ENCODE peak calls at places on chromosomes 16 and 17, in six cellular contexts. X is fibroblast of pulmonary artery, P is heart left ventricle, N is testis, Q is uterus, O is right atrium auricular region. R is an unnamed sample.

GRCh38 chr16:85570735-85571562 is 42.2 kb upstream of the GSE1 start:
- DNase-seq in X (no peak), P (no peak), N (peak; percentile 75), Q (no peak), O (no peak), R (no peak)

GRCh38 chr17:48427598-48427997 is 2.4 kb downstream of the SKAP1 start:
- DNase-seq in X (no peak), P (no peak), N (no peak), Q (no peak), O (no peak), R (no peak)

GRCh38 chr17:70168979-70169706 is at the start of gene KCNJ2:
- DNase-seq in X (peak; percentile 61), P (peak; percentile 94), N (peak; percentile 87), Q (peak; percentile 55), O (peak; percentile 83), R (peak; percentile 4)

GRCh38 chr16:31072540-31073072 is 1.4 kb downstream of the ZNF668 start:
- DNase-seq in X (peak; percentile 45), P (no peak), N (no peak), Q (no peak), O (no peak), R (no peak)

GRCh38 chr17:76446449-76447231 is 6.3 kb downstream of the UBE2O start:
- DNase-seq in X (peak; percentile 83), P (no peak), N (no peak), Q (no peak), O (no peak), R (peak; percentile 58)

GRCh38 chr17:57350266-57350665 is 93.9 kb downstream of the MSI2 start:
- DNase-seq in X (no peak), P (no peak), N (peak; percentile 77), Q (no peak), O (peak; percentile 82), R (no peak)

GRCh38 chr17:78935419-78936323 is 10.5 kb upstream of the TIMP2 start:
- DNase-seq in X (peak; percentile 98), P (peak; percentile 80), N (peak; percentile 73), Q (peak; percentile 95), O (peak; percentile 94), R (peak; percentile 90)

GRCh38 chr17:27854163-27854562 is 39.0 kb downstream of the LYRM9 start:
- DNase-seq in X (no peak), P (no peak), N (no peak), Q (no peak), O (no peak), R (no peak)

GRCh38 chr17:52762794-52763167 is 604.3 kb upstream of the CA10 start:
- DNase-seq in X (no peak), P (no peak), N (no peak), Q (no peak), O (no peak), R (no peak)

GRCh38 chr17:30928584-30928983 is 6.8 kb downstream of the ADAP2 start:
- DNase-seq in X (no peak), P (no peak), N (no peak), Q (no peak), O (no peak), R (no peak)

GRCh38 chr16:71351558-71351901 is 7.0 kb upstream of the CALB2 start:
- DNase-seq in X (no peak), P (no peak), N (no peak), Q (no peak), O (no peak), R (no peak)

GRCh38 chr17:73516356-73516755 is 127.9 kb downstream of the SDK2 start:
- DNase-seq in X (no peak), P (no peak), N (no peak), Q (no peak), O (no peak), R (no peak)

GRCh38 chr17:72487731-72488325 is 367.0 kb downstream of the SOX9 start:
- DNase-seq in X (no peak), P (no peak), N (no peak), Q (no peak), O (no peak), R (no peak)

GRCh38 chr17:11628374-11628773 is 30.1 kb downstream of the DNAH9 start:
- DNase-seq in X (no peak), P (no peak), N (no peak), Q (no peak), O (no peak), R (no peak)

GRCh38 chr17:73166731-73167581 is 2.1 kb downstream of the SSTR2 start:
- DNase-seq in X (no peak), P (no peak), N (no peak), Q (no peak), O (no peak), R (no peak)

GRCh38 chr17:75238684-75239191 is 22.7 kb downstream of the GGA3 start:
- DNase-seq in X (peak; percentile 78), P (peak; percentile 79), N (peak; percentile 68), Q (peak; percentile 58), O (no peak), R (no peak)

GRCh38 chr17:76997981-76998531 is 129.9 kb downstream of the MGAT5B start:
- DNase-seq in X (no peak), P (no peak), N (no peak), Q (no peak), O (no peak), R (no peak)

GRCh38 chr17:71192848-71193247 is 928.0 kb upstream of the SOX9 start:
- DNase-seq in X (no peak), P (no peak), N (no peak), Q (no peak), O (no peak), R (no peak)

GRCh38 chr17:71187145-71187878 is 933.5 kb upstream of the SOX9 start:
- DNase-seq in X (no peak), P (no peak), N (no peak), Q (no peak), O (no peak), R (no peak)

GRCh38 chr17:71192039-71192555 is 928.7 kb upstream of the SOX9 start:
- DNase-seq in X (no peak), P (no peak), N (no peak), Q (no peak), O (no peak), R (no peak)

GRCh38 chr17:71188811-71189492 is 931.9 kb upstream of the SOX9 start:
- DNase-seq in X (peak; percentile 72), P (no peak), N (no peak), Q (no peak), O (no peak), R (peak; percentile 84)

DNA sequence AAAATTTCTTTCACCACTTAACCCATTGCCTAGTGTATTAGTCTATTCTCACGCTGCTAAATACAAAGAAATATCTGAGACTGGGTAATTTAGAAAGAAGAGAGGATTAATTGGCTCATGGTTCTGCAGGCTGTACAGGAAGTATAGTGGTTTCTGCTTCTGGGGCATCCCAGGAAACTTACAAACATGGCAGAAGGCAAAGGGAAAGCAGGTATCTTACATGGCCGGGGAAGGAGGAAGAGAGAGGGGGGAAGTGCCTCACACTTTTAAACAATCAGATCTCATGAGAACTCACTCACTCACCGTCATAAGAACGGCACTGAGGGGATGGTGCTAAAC is 931.4 kb upstream of the SOX9 start:
- DNase-seq in X (no peak), P (no peak), N (no peak), Q (no peak), O (no peak), R (no peak)
- H3K4me3 ChIP-seq in X (no peak overlapping the region), P (no peak overlapping the region), N (no peak overlapping the region), Q (no peak overlapping the region), O (no peak overlapping the region), R (no peak overlapping the region)

DNA sequence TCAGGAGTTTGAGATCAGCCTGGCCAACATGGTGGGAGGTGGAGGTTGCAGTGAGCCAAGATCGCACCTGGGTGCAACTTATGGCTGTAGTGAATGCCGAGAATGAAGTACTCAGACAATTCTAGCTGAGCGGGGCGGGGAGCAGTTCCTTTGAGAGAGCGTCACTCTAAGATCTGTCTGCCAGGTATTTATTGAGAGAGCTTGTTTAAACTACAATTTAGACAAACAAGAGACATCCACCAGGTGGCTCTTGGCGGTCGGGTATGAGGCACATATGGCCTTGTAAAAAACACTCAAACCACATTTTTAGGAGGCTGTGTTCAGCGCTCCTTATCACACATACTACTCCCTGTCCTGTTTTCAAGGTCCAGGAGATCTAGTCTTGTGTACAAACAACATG is 40.6 kb upstream of the CDH1 start:
- DNase-seq in X (no peak), P (no peak), N (no peak), Q (no peak), O (no peak), R (no peak)
- TF ChIP-seq CTCF in X (no peak), P (no peak), N (no peak), Q (no peak), O (no peak), R (no peak)

DNA sequence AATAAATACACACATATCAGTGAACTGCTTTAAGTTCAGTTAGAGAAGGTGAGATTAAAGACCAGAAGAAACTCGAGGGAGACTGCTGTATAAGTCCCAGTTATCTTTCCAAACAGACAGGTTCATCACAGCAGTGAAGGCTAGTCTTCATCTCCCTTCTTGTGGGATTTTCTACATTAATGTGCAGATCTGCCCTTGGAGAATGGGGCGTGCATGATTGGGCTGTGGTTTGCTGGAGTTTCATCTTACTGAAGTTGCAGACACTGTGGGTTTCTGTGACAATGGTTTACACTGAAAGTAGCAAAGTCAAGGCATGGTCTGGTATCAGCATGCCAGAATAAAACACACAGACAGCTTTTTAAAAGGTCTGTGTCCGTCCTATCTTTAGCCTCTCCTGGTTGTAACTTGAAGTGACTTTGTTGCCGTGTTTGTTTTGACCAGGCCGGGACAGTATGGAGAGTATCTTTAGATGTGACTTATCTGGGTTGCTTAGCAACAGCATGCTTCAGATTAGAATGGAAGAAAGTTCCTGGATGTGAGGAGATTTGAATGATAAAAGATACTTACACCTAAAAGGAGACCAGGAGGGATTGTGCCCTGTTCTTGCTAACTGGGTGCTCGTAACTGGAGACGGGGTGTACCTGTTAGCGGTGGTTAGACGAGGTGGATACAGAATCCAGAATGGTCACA is 16.1 kb downstream of the NAA60 start:
- DNase-seq in X (no peak), P (no peak), N (no peak), Q (no peak), O (no peak), R (no peak)
- H3K4me3 ChIP-seq in X (peak overlapping the region; percentile 89), P (peak overlapping the region; percentile 99), N (no peak overlapping the region), Q (no peak overlapping the region), O (peak overlapping the region; percentile 84), R (peak overlapping the region; percentile 85)

GRCh38 chr17:42431758-42432161 is 8.7 kb upstream of the CAVIN1 start:
- DNase-seq in X (peak; percentile 69), P (no peak), N (no peak), Q (no peak), O (no peak), R (no peak)

GRCh38 chr17:42428141-42428944 is 5.3 kb upstream of the CAVIN1 start:
- DNase-seq in X (peak; percentile 95), P (no peak), N (peak; percentile 82), Q (no peak), O (no peak), R (peak; percentile 97)

GRCh38 chr17:42424991-42425610 is 2.0 kb upstream of the CAVIN1 start:
- DNase-seq in X (no peak), P (no peak), N (no peak), Q (no peak), O (no peak), R (no peak)

DNA sequence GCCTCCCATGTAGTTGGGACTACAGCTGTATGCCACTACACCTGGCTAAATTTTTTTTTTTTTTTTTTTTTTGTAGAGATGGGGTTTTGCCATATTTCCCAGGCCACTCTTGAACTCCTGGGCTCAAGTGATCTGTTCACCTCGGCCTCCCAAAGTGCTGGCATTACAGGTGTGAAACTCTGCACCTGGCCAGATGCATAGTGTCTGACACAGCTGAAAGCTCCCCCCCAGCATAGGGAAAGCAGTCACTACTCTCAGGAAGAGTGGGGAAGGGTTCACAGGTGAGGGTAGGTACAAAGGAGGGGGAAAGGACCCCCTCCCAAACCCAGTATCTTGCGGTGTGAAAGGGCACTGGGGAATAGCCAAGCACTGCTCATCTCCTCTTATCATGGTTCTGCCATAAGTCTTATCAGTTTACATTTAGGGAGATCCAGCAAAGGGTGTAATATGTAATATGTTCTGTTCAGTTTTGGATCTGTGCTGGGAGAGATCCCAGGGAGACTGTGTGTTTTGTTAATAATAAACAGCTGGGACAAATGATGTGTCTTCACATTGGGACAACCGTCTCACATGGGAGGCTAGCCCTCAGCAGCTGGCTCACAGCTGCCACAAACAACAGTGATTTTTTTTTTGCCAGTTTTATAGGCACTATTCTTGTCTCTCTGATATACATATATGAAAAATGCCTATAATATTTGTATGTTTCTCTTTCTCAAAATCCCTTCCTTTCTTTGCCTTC is 6.8 kb upstream of the CAVIN1 start:
- DNase-seq in X (no peak), P (no peak), N (no peak), Q (no peak), O (no peak), R (no peak)
- TF ChIP-seq CTCF in X (no peak), P (no peak), N (no peak), Q (no peak), O (no peak), R (no peak)